ENCODE peak calls at places on chromosome 7, in eight cellular contexts. Z, D, B, W, V, H, P and Q are unnamed samples. For H3K4me1, the result is how much of the 10 kb centered on the place peaks cover.

GRCh38 chr7:17931069-17931468 is 9.2 kb downstream of the SNX13 start:
- DNase-seq in Z (no peak), D (no peak), B (no peak), W (no peak), V (no peak), H (no peak), P (no peak), Q (no peak)

GRCh38 chr7:72063325-72063724 is 348.8 kb downstream of the CALN1 start:
- DNase-seq in Z (no peak), D (no peak), B (no peak), W (no peak), V (no peak), H (no peak), P (no peak), Q (peak)

GRCh38 chr7:120864146-120864920 is 6.4 kb upstream of the TSPAN12 start:
- DNase-seq in Z (no peak), D (no peak), B (no peak), W (no peak), V (no peak), H (no peak), P (no peak), Q (no peak)

GRCh38 chr7:85111761-85112160 is 75.1 kb downstream of the SEMA3D start:
- DNase-seq in Z (no peak), D (no peak), B (peak), W (no peak), V (peak), H (no peak), P (no peak), Q (no peak)

GRCh38 chr7:116951366-116952292 is 1.7 kb upstream of the ST7 start:
- DNase-seq in Z (no peak), D (peak), B (no peak), W (no peak), V (no peak), H (no peak), P (no peak), Q (no peak)

GRCh38 chr7:30921951-30922401 is 10.3 kb downstream of the AQP1 start:
- DNase-seq in Z (peak), D (no peak), B (no peak), W (no peak), V (no peak), H (no peak), P (peak), Q (peak)

GRCh38 chr7:133723044-133723443 is 404.1 kb upstream of the LRGUK start:
- DNase-seq in Z (no peak), D (no peak), B (no peak), W (no peak), V (no peak), H (no peak), P (no peak), Q (no peak)

GRCh38 chr7:98869374-98870070 is at the start of gene TMEM130:
- DNase-seq in Z (no peak), D (no peak), B (no peak), W (peak), V (no peak), H (no peak), P (no peak), Q (no peak)

GRCh38 chr7:122887198-122887597 is 938 bp upstream of the CADPS2 start:
- DNase-seq in Z (peak), D (peak), B (peak), W (peak), V (peak), H (peak), P (peak), Q (peak)

GRCh38 chr7:116421298-116421697 is 78.2 kb upstream of the CAV2 start:
- DNase-seq in Z (no peak), D (no peak), B (no peak), W (no peak), V (no peak), H (no peak), P (no peak), Q (no peak)

GRCh38 chr7:1111156-1111555 is 23.2 kb downstream of the GPER1 start:
- DNase-seq in Z (no peak), D (no peak), B (no peak), W (no peak), V (no peak), H (no peak), P (no peak), Q (no peak)

GRCh38 chr7:835491-836401 is 3.5 kb downstream of the SUN1 start:
- DNase-seq in Z (peak), D (no peak), B (no peak), W (no peak), V (no peak), H (no peak), P (no peak), Q (no peak)

DNA sequence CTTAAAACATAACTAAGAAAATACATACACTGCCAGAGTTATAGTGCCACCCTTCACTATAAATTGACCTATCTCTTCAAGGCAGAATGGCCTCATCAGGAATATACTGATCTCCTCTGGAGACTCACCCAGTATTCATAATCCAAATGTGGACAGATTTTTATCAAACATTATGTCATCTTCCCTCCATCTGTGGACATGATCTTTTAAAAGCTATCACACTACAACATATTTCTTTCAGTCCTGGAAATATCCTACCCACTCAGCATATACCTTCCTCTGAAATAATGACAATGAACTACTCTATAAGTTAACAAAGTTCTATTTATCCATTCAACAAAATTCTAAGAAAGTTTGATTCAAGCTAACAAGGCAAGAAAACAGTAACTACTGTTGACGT is 3.2 kb downstream of the ZNF800 start:
- DNase-seq in Z (no peak), D (no peak), B (no peak), W (no peak), V (no peak), H (no peak), P (no peak), Q (no peak)
- H3K4me1 ChIP-seq in Z (under half), D (under half), B (under half), W (under half), V (under half), H (under half), P (under half), Q (under half)

GRCh38 chr7:134856141-134856540 is 76.7 kb downstream of the CALD1 start:
- DNase-seq in Z (no peak), D (no peak), B (no peak), W (no peak), V (peak), H (no peak), P (no peak), Q (no peak)
- H3K27ac ChIP-seq in Z (no peak), D (no peak), B (peak), W (no peak), V (no peak), H (peak), P (no peak), Q (peak)

DNA sequence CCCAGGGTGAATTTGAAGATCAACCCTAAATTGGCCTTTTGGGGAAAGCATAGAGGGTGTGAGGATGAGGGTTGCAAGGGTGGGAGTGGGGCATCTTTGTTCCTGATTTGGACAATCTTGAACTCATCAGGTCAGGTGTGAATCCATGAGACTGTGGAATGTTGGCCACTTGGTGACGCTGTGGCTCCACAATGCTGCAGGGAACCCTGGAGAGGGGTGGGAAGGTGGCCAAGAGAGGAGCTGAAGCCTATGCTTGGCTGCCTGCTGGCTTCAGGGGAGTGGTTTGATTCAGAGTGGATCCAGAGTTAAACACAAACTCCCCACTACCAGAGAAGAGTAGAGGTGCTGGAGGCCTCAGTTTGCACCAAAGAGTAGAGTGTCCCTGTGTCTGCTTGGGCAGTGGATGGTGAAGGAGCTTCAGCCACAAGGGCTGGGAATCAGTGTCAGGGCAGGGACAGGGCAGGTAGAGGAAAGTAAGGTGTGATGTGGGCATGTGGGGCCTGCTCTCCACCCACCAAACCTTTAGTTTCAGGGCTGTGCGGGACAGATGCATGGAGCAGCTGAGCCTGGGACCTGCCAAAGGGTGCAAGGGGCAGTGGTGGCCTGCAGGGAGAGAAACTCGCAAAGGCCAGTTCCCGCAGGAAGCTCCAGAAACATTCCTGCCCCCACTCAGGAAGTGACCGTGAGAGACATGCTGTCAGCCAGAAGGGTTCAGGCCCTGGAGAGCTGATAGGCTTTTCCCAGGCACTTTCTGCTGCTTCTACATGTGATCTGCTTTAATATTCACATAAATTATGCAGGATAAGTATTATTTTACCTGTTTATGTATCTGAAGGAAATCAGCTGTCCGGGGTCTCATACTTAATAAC is 81.0 kb upstream of the PRSS58 start:
- DNase-seq in Z (no peak), D (no peak), B (peak), W (peak), V (peak), H (no peak), P (no peak), Q (no peak)
- TF ChIP-seq CTCF in Z (no peak), D (peak), B (peak), W (peak), V (peak), H (peak), P (no peak), Q (no peak)

DNA sequence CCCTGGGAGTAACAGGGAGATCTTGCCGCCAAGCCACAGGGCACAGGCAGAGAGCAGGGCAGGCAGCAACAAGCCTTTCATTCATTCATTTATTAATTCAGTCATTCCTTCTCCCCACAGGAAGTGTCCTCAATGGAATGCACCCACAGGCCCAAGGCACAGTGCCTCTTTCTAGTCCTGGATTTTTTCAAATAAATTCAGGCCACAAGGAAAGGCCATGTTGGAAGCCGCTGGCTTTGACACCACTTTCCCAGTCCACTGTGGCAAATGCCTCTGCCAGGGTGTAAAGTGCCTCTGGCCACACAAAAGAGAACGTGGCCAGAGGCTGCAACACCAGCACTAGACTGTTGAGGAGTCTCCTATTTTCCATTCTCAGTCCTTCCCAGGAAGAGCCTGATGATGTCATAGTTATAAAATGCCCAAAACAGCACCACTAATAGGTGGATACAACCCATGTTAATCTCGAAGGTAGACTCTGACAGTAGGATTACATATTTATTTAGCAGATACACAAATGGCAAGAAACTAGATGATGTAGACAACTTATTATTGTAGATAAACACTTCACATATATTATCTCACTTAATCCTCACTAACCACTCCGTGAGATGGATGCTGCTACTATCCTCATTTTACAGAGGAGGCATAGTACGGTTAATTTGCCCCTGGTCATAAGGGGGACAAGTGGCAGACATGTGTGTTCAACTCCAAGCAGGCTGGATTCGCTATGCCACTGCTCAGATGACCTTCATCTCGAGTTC is 5.5 kb downstream of the JAZF1 start:
- DNase-seq in Z (no peak), D (no peak), B (no peak), W (no peak), V (no peak), H (no peak), P (no peak), Q (no peak)
- H3K4me1 ChIP-seq in Z (under half), D (under half), B (under half), W (under half), V (under half), H (under half), P (under half), Q (under half)

GRCh38 chr7:68998136-68998535 is 600.1 kb upstream of the AUTS2 start:
- DNase-seq in Z (no peak), D (no peak), B (no peak), W (no peak), V (no peak), H (no peak), P (no peak), Q (no peak)
- H3K27ac ChIP-seq in Z (no peak), D (no peak), B (no peak), W (no peak), V (no peak), H (no peak), P (no peak), Q (no peak)

GRCh38 chr7:129824291-129825004 is 128.3 kb downstream of the UBE2H start:
- DNase-seq in Z (no peak), D (no peak), B (no peak), W (no peak), V (no peak), H (no peak), P (no peak), Q (no peak)
- TF ChIP-seq CTCF in Z (no peak), D (peak), B (no peak), W (no peak), V (no peak), H (no peak), P (no peak), Q (no peak)

GRCh38 chr7:157929671-157930070 is 592.9 kb downstream of the DNAJB6 start:
- DNase-seq in Z (no peak), D (no peak), B (no peak), W (no peak), V (no peak), H (no peak), P (no peak), Q (no peak)
- H3K4me1 ChIP-seq in Z (under half), D (under half), B (under half), W (under half), V (under half), H (under half), P (under half), Q (under half)

DNA sequence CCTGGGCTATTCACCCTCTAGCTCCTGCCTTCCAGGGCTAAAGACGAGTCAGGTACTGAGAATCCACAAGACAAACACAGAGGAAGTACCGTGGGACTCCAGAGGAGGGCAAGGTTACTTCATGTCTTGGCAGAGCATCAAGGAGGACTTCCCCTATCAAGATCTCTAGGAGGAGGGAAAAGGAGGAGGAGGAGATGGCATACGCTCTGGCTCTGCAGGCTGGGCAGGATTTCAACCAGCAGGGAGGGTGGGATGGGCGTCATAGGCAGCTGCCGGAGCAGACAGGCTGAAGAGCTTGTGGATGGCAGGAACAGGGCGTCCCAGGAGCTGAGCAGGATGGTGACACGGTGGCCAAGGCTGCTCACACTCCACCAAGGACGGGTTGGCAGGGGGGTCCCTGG is 21.3 kb downstream of the MDH2 start:
- DNase-seq in Z (peak), D (no peak), B (peak), W (peak), V (peak), H (peak), P (no peak), Q (peak)
- H3K27ac ChIP-seq in Z (no peak), D (no peak), B (no peak), W (no peak), V (peak), H (peak), P (no peak), Q (peak)

GRCh38 chr7:77935652-77936348 is 137.2 kb downstream of the PHTF2 start:
- DNase-seq in Z (no peak), D (no peak), B (no peak), W (no peak), V (peak), H (no peak), P (no peak), Q (no peak)
- TF ChIP-seq CTCF in Z (no peak), D (no peak), B (peak), W (peak), V (peak), H (peak), P (peak), Q (peak)